ENCODE peak calls at places on chromosomes 2 and 18, in five cellular contexts. E is tibial nerve; V is right lobe of liver; N is CD4-positive, CD25-positive, alpha-beta regulatory T cell; O is right atrium auricular region. F is an unnamed sample.

GRCh38 chr2:159904127-159904564 is 106.1 kb upstream of the CD302 start:
- DNase-seq in E (no peak), O (no peak), V (peak; percentile 65), N (peak; percentile 81), F (no peak)

GRCh38 chr2:232883116-232883721 is 13.2 kb downstream of the SNORC start:
- DNase-seq in E (peak; percentile 5), N (no peak), O (no peak), V (no peak), F (no peak)

GRCh38 chr2:173713904-173714555 is 251.1 kb downstream of the SP3 start:
- DNase-seq in V (no peak), O (no peak), E (no peak), N (no peak), F (no peak)

GRCh38 chr2:156476516-156477206 is 40.5 kb downstream of the GPD2 start:
- DNase-seq in N (no peak), E (no peak), V (no peak), O (no peak), F (no peak)

GRCh38 chr2:203360833-203361430 is 32.7 kb downstream of the ABI2 start:
- DNase-seq in E (no peak), N (no peak), V (no peak), O (no peak), F (no peak)

GRCh38 chr2:230695551-230695950 is 17.1 kb upstream of the CAB39 start:
- DNase-seq in O (no peak), N (no peak), E (no peak), V (no peak), F (no peak)

GRCh38 chr2:26721267-26722032 is 28.9 kb downstream of the KCNK3 start:
- DNase-seq in V (peak; percentile 91), O (no peak), N (no peak), E (no peak), F (no peak)

GRCh38 chr18:22856870-22857269 is 76.3 kb upstream of the RBBP8 start:
- DNase-seq in N (no peak), E (no peak), O (no peak), V (no peak), F (no peak)

GRCh38 chr2:47569658-47570398 is 166.9 kb downstream of the MSH2 start:
- DNase-seq in N (no peak), V (no peak), E (no peak), O (no peak), F (no peak)

GRCh38 chr2:45237850-45238542 is 228.7 kb upstream of the SIX2 start:
- DNase-seq in N (no peak), O (peak; percentile 80), E (no peak), V (no peak), F (no peak)

GRCh38 chr2:240833724-240834285 is 13.8 kb upstream of the KIF1A start:
- DNase-seq in O (no peak), V (no peak), N (no peak), E (no peak), F (no peak)

GRCh38 chr2:148501545-148501944 is 143.0 kb upstream of the EPC2 start:
- DNase-seq in N (no peak), V (no peak), O (no peak), E (no peak), F (no peak)

GRCh38 chr2:148508878-148509702 is 135.5 kb upstream of the EPC2 start:
- DNase-seq in O (peak; percentile 89), N (peak; percentile 76), E (peak; percentile 65), V (peak; percentile 89), F (peak; percentile 76)

GRCh38 chr2:148507970-148508369 is 136.6 kb upstream of the EPC2 start:
- DNase-seq in V (no peak), E (no peak), O (no peak), N (no peak), F (no peak)

DNA sequence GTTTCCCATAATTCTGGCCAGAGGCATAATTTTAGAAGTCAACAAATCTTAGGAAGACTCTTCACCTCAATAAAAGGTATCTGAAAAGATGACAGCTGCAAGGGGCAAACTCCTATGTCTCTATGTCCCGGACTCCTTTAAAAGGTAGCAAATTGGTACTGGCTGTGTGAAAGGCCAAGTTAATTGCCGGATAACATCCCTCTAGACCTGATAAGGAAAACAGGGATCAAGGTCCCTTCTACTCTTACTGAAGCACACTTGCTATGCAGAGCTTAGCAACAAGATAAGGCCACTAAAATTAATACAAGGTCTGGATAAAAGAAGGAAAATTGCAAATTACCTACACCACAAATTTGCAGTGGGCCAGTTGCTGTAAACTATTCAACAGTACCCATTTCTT is 141.0 kb upstream of the EPC2 start:
- DNase-seq in O (no peak), E (no peak), N (no peak), V (no peak), F (no peak)
- H3K27ac ChIP-seq in O (no peak overlapping the region), E (no peak overlapping the region), N (no peak overlapping the region), V (no peak overlapping the region), F (no peak overlapping the region)

DNA sequence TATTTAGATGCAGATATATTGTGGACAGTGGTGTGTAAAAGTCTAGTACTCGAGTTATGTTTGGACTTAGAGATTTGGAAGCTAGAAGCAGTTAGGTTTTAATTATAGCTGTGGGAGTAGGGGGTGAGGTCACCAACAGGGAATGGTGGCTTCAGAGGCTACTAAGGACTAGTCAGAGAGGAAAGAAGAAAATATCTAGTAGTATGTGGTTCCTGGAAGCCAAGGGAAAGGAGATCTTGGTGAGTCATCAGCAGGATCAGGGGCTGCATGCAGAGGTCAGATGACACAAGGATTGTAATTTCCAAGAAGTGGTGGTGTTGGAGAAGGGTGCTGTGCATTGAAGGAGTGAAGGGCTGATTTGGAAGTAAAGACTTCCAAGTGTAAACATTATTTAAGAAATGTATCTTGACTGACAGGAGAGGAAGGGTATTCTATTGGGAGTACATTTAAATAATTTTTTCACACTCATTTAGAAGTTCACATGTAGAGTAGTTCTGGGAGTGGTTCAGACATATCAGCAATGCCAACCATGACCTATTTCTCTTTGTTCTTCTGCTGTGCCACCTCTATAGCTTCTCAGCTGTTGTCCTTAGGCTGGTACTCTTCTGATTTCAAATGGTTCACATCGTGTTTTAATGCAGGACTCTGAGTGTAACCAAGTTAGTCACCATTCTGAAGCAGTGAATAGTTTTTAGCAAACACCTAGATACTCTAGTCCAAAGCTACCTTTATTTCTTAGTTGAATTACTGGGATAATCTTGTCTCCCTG is 59.2 kb downstream of the ACSL3 start:
- DNase-seq in O (no peak), N (no peak), V (no peak), E (no peak), F (no peak)
- H3K27ac ChIP-seq in O (no peak overlapping the region), N (no peak overlapping the region), V (no peak overlapping the region), E (no peak overlapping the region), F (no peak overlapping the region)

GRCh38 chr18:25353080-25353479 is 1.1 kb upstream of the ZNF521 start:
- DNase-seq in O (no peak), E (no peak), V (no peak), N (no peak), F (no peak)
- H3K27ac ChIP-seq in O (peak overlapping the region; percentile 77), E (peak overlapping the region; percentile 66), V (no peak overlapping the region), N (no peak overlapping the region), F (no peak overlapping the region)

GRCh38 chr18:25141796-25142365 is 210.1 kb downstream of the ZNF521 start:
- DNase-seq in E (no peak), O (no peak), N (no peak), V (no peak), F (no peak)
- H3K27ac ChIP-seq in E (no peak overlapping the region), O (no peak overlapping the region), N (no peak overlapping the region), V (no peak overlapping the region), F (no peak overlapping the region)

GRCh38 chr18:58975296-58975695 is 110.6 kb downstream of the ZNF532 start:
- DNase-seq in N (no peak), E (no peak), O (no peak), V (no peak), F (no peak)

GRCh38 chr18:58965930-58966662 is 101.4 kb downstream of the ZNF532 start:
- DNase-seq in V (no peak), E (no peak), N (no peak), O (no peak), F (no peak)

GRCh38 chr18:58967643-58968291 is 103.1 kb downstream of the ZNF532 start:
- DNase-seq in N (no peak), V (no peak), E (no peak), O (no peak), F (no peak)

GRCh38 chr18:58966704-58967103 is 102.0 kb downstream of the ZNF532 start:
- DNase-seq in O (no peak), E (no peak), N (no peak), V (no peak), F (no peak)

GRCh38 chr18:58970943-58971799 is 106.5 kb downstream of the ZNF532 start:
- DNase-seq in N (peak; percentile 16), E (no peak), V (no peak), O (no peak), F (no peak)
- H3K27ac ChIP-seq in N (no peak overlapping the region), E (no peak overlapping the region), V (no peak overlapping the region), O (no peak overlapping the region), F (no peak overlapping the region)

DNA sequence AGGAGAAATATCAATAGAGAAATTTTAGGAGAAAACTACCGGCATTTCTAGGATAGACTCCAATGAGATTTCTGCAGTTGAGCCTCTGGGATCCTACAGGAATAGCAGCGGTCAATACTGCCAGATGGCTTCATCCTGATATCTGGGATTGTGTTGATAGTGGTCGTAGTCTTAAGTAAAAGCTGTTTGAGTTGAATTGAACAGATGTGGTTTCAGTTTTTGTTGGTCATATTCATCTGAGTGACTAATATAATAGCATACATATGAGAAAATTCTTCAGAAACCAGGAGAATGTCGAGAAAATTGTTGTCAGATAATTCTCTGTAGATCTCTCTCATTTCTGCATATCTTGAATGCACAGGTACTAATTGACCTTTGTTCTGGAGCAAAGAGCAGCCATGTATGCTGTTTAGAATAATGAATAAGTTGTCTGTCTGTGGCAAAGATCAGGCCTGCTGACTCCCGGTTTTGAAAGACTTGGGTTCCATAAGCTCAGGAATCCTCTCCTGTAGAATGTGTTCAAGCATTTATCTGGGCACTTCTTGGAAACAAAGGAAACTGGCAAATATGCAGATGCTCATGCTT is 288.1 kb downstream of the TMX3 start:
- DNase-seq in N (no peak), E (no peak), V (no peak), O (no peak), F (no peak)
- H3K27ac ChIP-seq in N (no peak overlapping the region), E (no peak overlapping the region), V (no peak overlapping the region), O (no peak overlapping the region), F (no peak overlapping the region)

GRCh38 chr2:127712999-127713398 is 11.7 kb downstream of the SFT2D3 start:
- DNase-seq in E (no peak), V (no peak), O (no peak), N (no peak), F (no peak)
- H3K27ac ChIP-seq in E (no peak overlapping the region), V (no peak overlapping the region), O (no peak overlapping the region), N (no peak overlapping the region), F (no peak overlapping the region)

F was measured in substantia nigra.